ENCODE peak calls at places on chromosomes 12 and 14, in six cellular contexts. P, D, R, W, X and E are unnamed samples.

GRCh38 chr14:91305650-91306431 is 61.3 kb upstream of the GPR68 start:
- DNase-seq in P (no peak), D (no peak), R (no peak), W (no peak), X (no peak), E (no peak)

GRCh38 chr14:85444685-85445084 is 85.3 kb upstream of the FLRT2 start:
- DNase-seq in P (no peak), D (no peak), R (peak), W (peak), X (peak), E (peak)

GRCh38 chr14:95524706-95525512 is 8.5 kb upstream of the SYNE3 start:
- DNase-seq in P (no peak), D (no peak), R (no peak), W (no peak), X (no peak), E (peak)

GRCh38 chr14:104595116-104595675 is 9.4 kb downstream of the TMEM179 start:
- DNase-seq in P (no peak), D (no peak), R (no peak), W (no peak), X (no peak), E (no peak)

GRCh38 chr12:124321040-124321481 is 26.2 kb downstream of the RFLNA start:
- DNase-seq in P (peak), D (peak), R (peak), W (peak), X (peak), E (peak)

GRCh38 chr12:46461907-46462605 is 89.5 kb upstream of the SLC38A2 start:
- DNase-seq in P (no peak), D (no peak), R (no peak), W (no peak), X (no peak), E (no peak)

GRCh38 chr12:57590892-57591566 is at the start of gene PIP4K2C:
- DNase-seq in P (peak), D (peak), R (peak), W (no peak), X (peak), E (peak)

GRCh38 chr14:41609704-41610183 is 3.1 kb downstream of the LRFN5 start:
- DNase-seq in P (peak), D (peak), R (no peak), W (no peak), X (peak), E (peak)

GRCh38 chr12:43281563-43281962 is 270.4 kb downstream of the ADAMTS20 start:
- DNase-seq in P (no peak), D (peak), R (no peak), W (no peak), X (no peak), E (no peak)

GRCh38 chr14:74595006-74595735 is 16.9 kb downstream of the LTBP2 start:
- DNase-seq in P (no peak), D (no peak), R (peak), W (no peak), X (peak), E (peak)

GRCh38 chr14:74593241-74593985 is 18.6 kb downstream of the LTBP2 start:
- DNase-seq in P (peak), D (no peak), R (peak), W (no peak), X (peak), E (peak)

GRCh38 chr14:74592476-74593191 is 19.4 kb downstream of the LTBP2 start:
- DNase-seq in P (no peak), D (no peak), R (no peak), W (no peak), X (no peak), E (no peak)

GRCh38 chr14:74591899-74592298 is 20.1 kb downstream of the LTBP2 start:
- DNase-seq in P (no peak), D (no peak), R (peak), W (no peak), X (peak), E (no peak)

DNA sequence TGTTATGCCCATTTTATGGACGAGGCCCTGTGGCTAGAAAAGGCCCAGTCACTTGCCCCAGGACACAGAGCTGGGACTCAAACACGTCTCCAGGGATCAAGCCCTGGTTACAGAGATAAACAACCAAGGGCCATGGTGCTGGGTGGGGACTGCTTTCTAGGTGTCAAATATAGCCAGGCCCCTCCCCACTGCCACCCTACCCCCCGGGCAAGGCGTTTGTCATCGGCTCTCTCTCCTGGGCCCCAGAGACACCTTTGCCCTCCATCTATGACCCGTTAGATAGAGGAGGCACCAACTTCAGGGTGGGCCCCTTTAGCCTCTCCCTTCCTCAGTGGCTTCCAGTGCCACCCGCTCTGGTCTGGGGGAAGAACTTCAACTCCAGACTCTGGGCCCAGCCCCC is 18.0 kb downstream of the LTBP2 start:
- DNase-seq in P (no peak), D (no peak), R (no peak), W (no peak), X (no peak), E (no peak)
- H3K4me3 ChIP-seq in P (no peak), D (no peak), R (no peak), W (no peak), X (no peak), E (no peak)

GRCh38 chr12:113091506-113091905 is 35.0 kb downstream of the DTX1 start:
- DNase-seq in P (no peak), D (no peak), R (no peak), W (no peak), X (no peak), E (no peak)
- H3K4me3 ChIP-seq in P (no peak), D (no peak), R (no peak), W (no peak), X (no peak), E (no peak)

DNA sequence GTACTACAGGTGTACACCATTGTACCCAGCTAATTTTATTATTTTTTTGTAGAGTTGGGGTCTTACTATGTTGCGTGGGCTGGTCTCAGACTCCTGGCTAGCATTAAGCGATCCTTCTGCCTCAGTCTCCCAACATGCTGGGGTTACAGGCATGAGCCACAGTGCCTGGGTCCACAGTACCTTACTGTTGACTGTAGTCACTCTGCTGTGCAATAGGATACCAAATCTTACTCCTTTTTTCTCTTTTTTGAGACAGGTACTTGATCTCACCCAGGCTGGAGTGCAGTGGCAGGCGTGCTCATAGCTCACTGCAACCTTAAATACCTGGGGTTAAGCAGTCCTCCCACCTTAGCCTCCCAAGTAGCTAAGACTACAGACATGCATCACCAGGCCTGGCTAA is 25.6 kb downstream of the PSMA6 start:
- DNase-seq in P (no peak), D (no peak), R (no peak), W (no peak), X (no peak), E (no peak)
- H3K4me3 ChIP-seq in P (no peak), D (no peak), R (no peak), W (no peak), X (no peak), E (no peak)

DNA sequence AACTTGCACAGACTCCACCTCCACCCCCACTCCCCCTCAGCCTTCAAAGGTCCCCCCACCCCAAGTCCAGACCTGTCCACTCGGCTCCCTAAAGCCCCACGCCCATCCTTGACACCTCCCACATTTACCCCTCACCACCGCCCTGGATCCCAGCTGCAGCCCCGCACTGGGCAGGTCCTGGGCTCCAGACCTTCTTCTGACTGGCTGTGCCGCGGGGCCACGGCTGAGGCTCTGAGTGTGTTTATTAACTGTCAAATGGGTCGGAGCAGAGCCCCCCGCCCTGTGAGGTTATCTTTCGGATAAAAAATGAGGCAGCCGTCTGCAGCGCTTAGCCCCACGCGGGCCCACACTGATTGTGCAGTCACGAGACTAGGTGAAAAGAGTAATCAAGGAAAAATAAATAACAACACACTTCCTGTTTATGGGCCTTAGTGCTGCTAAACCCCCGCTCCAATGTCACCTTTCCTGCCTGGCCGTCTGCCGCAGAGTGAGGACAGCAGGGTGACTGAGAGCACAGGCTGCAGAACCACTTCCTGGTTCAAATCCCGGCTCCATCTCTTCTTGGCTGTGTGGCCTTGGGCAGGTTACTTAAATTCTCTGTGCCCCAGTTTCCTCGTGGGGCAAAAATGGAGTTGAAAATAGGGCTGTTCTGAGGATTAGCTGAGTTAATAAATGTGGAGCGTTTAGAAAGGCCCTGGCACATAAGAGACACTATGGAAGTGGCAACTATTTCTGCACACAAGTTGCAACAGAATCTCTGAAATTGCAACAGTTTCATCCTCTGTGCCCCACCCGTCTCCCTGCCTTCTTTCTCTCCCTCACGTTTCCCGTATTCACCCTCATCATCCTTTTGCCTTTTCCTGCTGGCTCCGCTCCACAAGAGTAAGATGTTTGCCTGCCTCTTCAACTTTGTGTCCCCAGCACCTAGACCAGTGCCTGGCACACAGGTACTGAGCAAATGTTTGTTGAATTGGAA is 9.4 kb downstream of the SETD1B start:
- DNase-seq in P (no peak), D (no peak), R (no peak), W (no peak), X (peak), E (no peak)
- H3K4me3 ChIP-seq in P (no peak), D (peak), R (peak), W (peak), X (peak), E (peak)

GRCh38 chr14:59868021-59868420 is 2.6 kb downstream of the RTN1 start:
- DNase-seq in P (no peak), D (no peak), R (no peak), W (no peak), X (no peak), E (peak)

GRCh38 chr14:59871166-59871495 is 555 bp upstream of the RTN1 start:
- DNase-seq in P (no peak), D (no peak), R (no peak), W (no peak), X (no peak), E (no peak)

GRCh38 chr14:59870277-59871165 is at the start of gene RTN1:
- DNase-seq in P (peak), D (peak), R (peak), W (no peak), X (peak), E (peak)

DNA sequence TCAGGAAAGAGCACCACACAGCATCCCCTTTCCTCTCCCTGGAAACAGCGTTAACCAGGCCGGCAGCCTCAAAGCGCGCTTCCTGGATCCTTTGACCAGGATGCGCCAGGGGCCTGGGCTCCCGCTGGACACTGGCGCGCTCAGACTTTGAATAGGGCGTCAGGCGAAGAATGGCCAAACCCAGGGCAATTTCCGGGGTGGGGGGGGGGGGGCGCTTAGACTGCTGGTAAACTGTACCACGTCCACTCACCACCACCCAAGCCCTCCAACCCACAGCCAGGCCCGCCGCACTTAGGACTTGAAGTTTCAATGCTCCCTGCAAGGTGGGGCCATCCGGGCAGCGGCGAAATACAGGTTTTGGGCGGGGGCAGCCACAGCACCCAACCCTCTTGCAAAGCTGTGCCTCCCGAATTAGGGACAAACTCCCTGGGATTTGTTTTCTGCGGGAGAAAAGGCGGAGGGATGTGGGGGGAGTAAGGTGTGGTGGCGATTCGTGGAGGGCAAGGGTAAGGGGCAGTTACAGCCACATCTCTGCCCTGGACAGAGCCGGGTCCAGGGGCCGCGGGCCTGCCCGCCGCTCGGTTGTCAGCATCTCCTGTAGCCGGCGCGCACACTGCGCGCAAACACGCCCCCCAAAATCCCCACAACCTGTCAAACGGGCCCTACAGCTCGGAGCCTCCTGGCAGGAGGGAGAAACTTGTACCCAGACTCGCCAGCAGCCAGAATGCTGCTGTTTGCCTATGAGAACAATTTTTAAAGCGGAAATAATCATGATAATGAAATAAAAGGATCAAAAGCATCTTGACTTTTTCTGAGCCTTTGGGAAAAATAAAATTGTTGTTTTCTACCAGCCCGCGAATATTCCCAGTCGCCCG is 958 bp downstream of the RTN1 start:
- DNase-seq in P (no peak), D (peak), R (no peak), W (no peak), X (no peak), E (no peak)
- H3K4me3 ChIP-seq in P (peak), D (peak), R (peak), W (peak), X (peak), E (peak)

GRCh38 chr14:99794156-99794780 is 1.1 kb downstream of the EML1 start:
- DNase-seq in P (no peak), D (no peak), R (no peak), W (no peak), X (no peak), E (no peak)
- H3K4me3 ChIP-seq in P (peak), D (peak), R (peak), W (peak), X (peak), E (peak)

GRCh38 chr14:96730386-96730785 is 66.8 kb upstream of the VRK1 start:
- DNase-seq in P (no peak), D (no peak), R (no peak), W (no peak), X (no peak), E (no peak)

GRCh38 chr14:96739511-96739910 is 57.7 kb upstream of the VRK1 start:
- DNase-seq in P (no peak), D (peak), R (no peak), W (no peak), X (no peak), E (no peak)

GRCh38 chr14:96734076-96734622 is 63.0 kb upstream of the VRK1 start:
- DNase-seq in P (no peak), D (no peak), R (no peak), W (no peak), X (no peak), E (no peak)

GRCh38 chr14:96737869-96738268 is 59.3 kb upstream of the VRK1 start:
- DNase-seq in P (no peak), D (no peak), R (no peak), W (no peak), X (no peak), E (no peak)

GRCh38 chr14:96735509-96735908 is 61.7 kb upstream of the VRK1 start:
- DNase-seq in P (no peak), D (no peak), R (no peak), W (no peak), X (no peak), E (no peak)
- H3K4me3 ChIP-seq in P (no peak), D (no peak), R (no peak), W (no peak), X (no peak), E (no peak)

GRCh38 chr14:50312734-50313054 is 570 bp downstream of the DMAC2L start:
- DNase-seq in P (no peak), D (no peak), R (no peak), W (no peak), X (no peak), E (peak)
- H3K4me3 ChIP-seq in P (peak), D (peak), R (peak), W (peak), X (peak), E (peak)